ENCODE peak calls at places on chromosome 15, in four cellular contexts. One of them, this sample, is unnamed.

GRCh38 chr15:69869881-69870465 is 227.7 kb downstream of the TLE3 start:
- DNase-seq in stimulated activated CD4-positive, alpha-beta T cell treated with anti-CD3 and anti-CD28 coated beads, Interleukin-4, amount 100 ng/mL, for 24 hours: no peak
- DNase-seq in kidney: no peak
- DNase-seq in activated T-helper 1 cell treated with Interleukin-2 at 50 U/mL for 16 hours: no peak
- DNase-seq in this sample: no peak

GRCh38 chr15:100216177-100216576 is 125.6 kb downstream of the ADAMTS17 start:
- DNase-seq in kidney: peak; percentile 19
- DNase-seq in activated T-helper 1 cell treated with Interleukin-2 at 50 U/mL for 16 hours: no peak
- DNase-seq in stimulated activated CD4-positive, alpha-beta T cell treated with anti-CD3 and anti-CD28 coated beads, Interleukin-4, amount 100 ng/mL, for 24 hours: no peak
- DNase-seq in this sample: no peak

GRCh38 chr15:101615986-101616848 is 36.0 kb downstream of the TM2D3 start:
- DNase-seq in stimulated activated CD4-positive, alpha-beta T cell treated with anti-CD3 and anti-CD28 coated beads, Interleukin-4, amount 100 ng/mL, for 24 hours: no peak
- DNase-seq in activated T-helper 1 cell treated with Interleukin-2 at 50 U/mL for 16 hours: no peak
- DNase-seq in kidney: peak; percentile 87
- DNase-seq in this sample: no peak

GRCh38 chr15:50017522-50017921 is 101.5 kb downstream of the ATP8B4 start:
- DNase-seq in activated T-helper 1 cell treated with Interleukin-2 at 50 U/mL for 16 hours: no peak
- DNase-seq in stimulated activated CD4-positive, alpha-beta T cell treated with anti-CD3 and anti-CD28 coated beads, Interleukin-4, amount 100 ng/mL, for 24 hours: no peak
- DNase-seq in kidney: no peak
- DNase-seq in this sample: no peak

GRCh38 chr15:82648257-82649103 is 1.3 kb upstream of the CPEB1 start:
- DNase-seq in activated T-helper 1 cell treated with Interleukin-2 at 50 U/mL for 16 hours: no peak
- DNase-seq in kidney: no peak
- DNase-seq in stimulated activated CD4-positive, alpha-beta T cell treated with anti-CD3 and anti-CD28 coated beads, Interleukin-4, amount 100 ng/mL, for 24 hours: no peak
- DNase-seq in this sample: peak; percentile 8

GRCh38 chr15:29978411-29979382 is 104.1 kb upstream of the GOLGA8J start:
- DNase-seq in kidney: no peak
- DNase-seq in activated T-helper 1 cell treated with Interleukin-2 at 50 U/mL for 16 hours: no peak
- DNase-seq in stimulated activated CD4-positive, alpha-beta T cell treated with anti-CD3 and anti-CD28 coated beads, Interleukin-4, amount 100 ng/mL, for 24 hours: no peak
- DNase-seq in this sample: no peak

GRCh38 chr15:26391556-26392229 is 381.2 kb downstream of the GABRB3 start:
- DNase-seq in kidney: no peak
- DNase-seq in stimulated activated CD4-positive, alpha-beta T cell treated with anti-CD3 and anti-CD28 coated beads, Interleukin-4, amount 100 ng/mL, for 24 hours: no peak
- DNase-seq in activated T-helper 1 cell treated with Interleukin-2 at 50 U/mL for 16 hours: no peak
- DNase-seq in this sample: no peak

GRCh38 chr15:39979606-39980005 is 45.7 kb downstream of the EIF2AK4 start:
- DNase-seq in stimulated activated CD4-positive, alpha-beta T cell treated with anti-CD3 and anti-CD28 coated beads, Interleukin-4, amount 100 ng/mL, for 24 hours: no peak
- DNase-seq in kidney: no peak
- DNase-seq in activated T-helper 1 cell treated with Interleukin-2 at 50 U/mL for 16 hours: no peak
- DNase-seq in this sample: no peak

GRCh38 chr15:71629147-71629760 is 181.1 kb upstream of the NR2E3 start:
- DNase-seq in kidney: no peak
- DNase-seq in activated T-helper 1 cell treated with Interleukin-2 at 50 U/mL for 16 hours: no peak
- DNase-seq in stimulated activated CD4-positive, alpha-beta T cell treated with anti-CD3 and anti-CD28 coated beads, Interleukin-4, amount 100 ng/mL, for 24 hours: no peak
- DNase-seq in this sample: no peak

GRCh38 chr15:101324513-101325177 is 29.6 kb upstream of the SNRPA1 start:
- DNase-seq in kidney: peak; percentile 60
- DNase-seq in stimulated activated CD4-positive, alpha-beta T cell treated with anti-CD3 and anti-CD28 coated beads, Interleukin-4, amount 100 ng/mL, for 24 hours: no peak
- DNase-seq in activated T-helper 1 cell treated with Interleukin-2 at 50 U/mL for 16 hours: no peak
- DNase-seq in this sample: no peak

GRCh38 chr15:67146214-67146613 is 80.8 kb downstream of the SMAD3 start:
- DNase-seq in stimulated activated CD4-positive, alpha-beta T cell treated with anti-CD3 and anti-CD28 coated beads, Interleukin-4, amount 100 ng/mL, for 24 hours: no peak
- DNase-seq in activated T-helper 1 cell treated with Interleukin-2 at 50 U/mL for 16 hours: no peak
- DNase-seq in kidney: no peak
- DNase-seq in this sample: no peak

GRCh38 chr15:39908186-39908585 is 11.9 kb downstream of the GPR176 start:
- DNase-seq in activated T-helper 1 cell treated with Interleukin-2 at 50 U/mL for 16 hours: no peak
- DNase-seq in stimulated activated CD4-positive, alpha-beta T cell treated with anti-CD3 and anti-CD28 coated beads, Interleukin-4, amount 100 ng/mL, for 24 hours: no peak
- DNase-seq in kidney: no peak
- DNase-seq in this sample: no peak

GRCh38 chr15:55526559-55527036 is 18.6 kb upstream of the DNAAF4 start:
- DNase-seq in kidney: no peak
- DNase-seq in activated T-helper 1 cell treated with Interleukin-2 at 50 U/mL for 16 hours: no peak
- DNase-seq in stimulated activated CD4-positive, alpha-beta T cell treated with anti-CD3 and anti-CD28 coated beads, Interleukin-4, amount 100 ng/mL, for 24 hours: no peak
- DNase-seq in this sample: no peak

GRCh38 chr15:77032647-77033416 is 37.9 kb downstream of the PSTPIP1 start:
- DNase-seq in stimulated activated CD4-positive, alpha-beta T cell treated with anti-CD3 and anti-CD28 coated beads, Interleukin-4, amount 100 ng/mL, for 24 hours: peak; percentile 2
- DNase-seq in activated T-helper 1 cell treated with Interleukin-2 at 50 U/mL for 16 hours: no peak
- DNase-seq in kidney: peak; percentile 49
- DNase-seq in this sample: no peak

GRCh38 chr15:29183071-29183831 is 86.4 kb downstream of the NSMCE3 start:
- DNase-seq in stimulated activated CD4-positive, alpha-beta T cell treated with anti-CD3 and anti-CD28 coated beads, Interleukin-4, amount 100 ng/mL, for 24 hours: no peak
- DNase-seq in kidney: no peak
- DNase-seq in activated T-helper 1 cell treated with Interleukin-2 at 50 U/mL for 16 hours: no peak
- DNase-seq in this sample: no peak

GRCh38 chr15:48175126-48175525 is 3.0 kb downstream of the MYEF2 start:
- DNase-seq in kidney: no peak
- DNase-seq in stimulated activated CD4-positive, alpha-beta T cell treated with anti-CD3 and anti-CD28 coated beads, Interleukin-4, amount 100 ng/mL, for 24 hours: no peak
- DNase-seq in activated T-helper 1 cell treated with Interleukin-2 at 50 U/mL for 16 hours: no peak
- DNase-seq in this sample: no peak

GRCh38 chr15:88257311-88257901 is 867 bp upstream of the NTRK3 start:
- DNase-seq in activated T-helper 1 cell treated with Interleukin-2 at 50 U/mL for 16 hours: no peak
- DNase-seq in kidney: no peak
- DNase-seq in stimulated activated CD4-positive, alpha-beta T cell treated with anti-CD3 and anti-CD28 coated beads, Interleukin-4, amount 100 ng/mL, for 24 hours: no peak
- DNase-seq in this sample: no peak

This sample was measured in amygdala.